ENCODE peak calls at places on chromosomes 2 and 18, in six cellular contexts. One of them, this sample, is unnamed.

GRCh38 chr18:24488824-24489493 is 28.5 kb downstream of the HRH4 start:
- DNase-seq in fibroblast of lung: peak; percentile 55
- DNase-seq in right cardiac atrium: no peak
- DNase-seq in A549: peak; percentile 21
- DNase-seq in CD8-positive, alpha-beta T cell: no peak
- DNase-seq in DND-41: no peak
- DNase-seq in this sample: peak; percentile 53

GRCh38 chr2:201057089-201057499 is 14.4 kb downstream of the HYCC2 start:
- DNase-seq in fibroblast of lung: peak; percentile 26
- DNase-seq in right cardiac atrium: no peak
- DNase-seq in A549: no peak
- DNase-seq in CD8-positive, alpha-beta T cell: no peak
- DNase-seq in DND-41: no peak
- DNase-seq in this sample: no peak

GRCh38 chr2:74089816-74090745 is 57.6 kb downstream of the BOLA3 start:
- DNase-seq in fibroblast of lung: no peak
- DNase-seq in right cardiac atrium: no peak
- DNase-seq in A549: no peak
- DNase-seq in CD8-positive, alpha-beta T cell: no peak
- DNase-seq in DND-41: no peak
- DNase-seq in this sample: no peak

GRCh38 chr2:42977236-42978174 is 185.1 kb upstream of the HAAO start:
- DNase-seq in fibroblast of lung: no peak
- DNase-seq in right cardiac atrium: no peak
- DNase-seq in A549: no peak
- DNase-seq in CD8-positive, alpha-beta T cell: no peak
- DNase-seq in DND-41: no peak
- DNase-seq in this sample: no peak

GRCh38 chr2:43792653-43793052 is 18.8 kb downstream of the DYNC2LI1 start:
- DNase-seq in fibroblast of lung: no peak
- DNase-seq in right cardiac atrium: no peak
- DNase-seq in A549: no peak
- DNase-seq in CD8-positive, alpha-beta T cell: no peak
- DNase-seq in DND-41: no peak
- DNase-seq in this sample: no peak

GRCh38 chr2:229980440-229981184 is 58.3 kb downstream of the FBXO36 start:
- DNase-seq in fibroblast of lung: peak; percentile 39
- DNase-seq in right cardiac atrium: peak; percentile 90
- DNase-seq in A549: no peak
- DNase-seq in CD8-positive, alpha-beta T cell: no peak
- DNase-seq in DND-41: no peak
- DNase-seq in this sample: peak; percentile 1

GRCh38 chr2:180980943-180981898 is 816 bp downstream of the UBE2E3 start:
- DNase-seq in fibroblast of lung: peak; percentile 56
- DNase-seq in right cardiac atrium: peak; percentile 69
- DNase-seq in A549: no peak
- DNase-seq in CD8-positive, alpha-beta T cell: no peak
- DNase-seq in DND-41: peak; percentile 36
- DNase-seq in this sample: peak; percentile 30

GRCh38 chr18:23595610-23596009 is 9.3 kb upstream of the NPC1 start:
- DNase-seq in fibroblast of lung: no peak
- DNase-seq in right cardiac atrium: no peak
- DNase-seq in A549: no peak
- DNase-seq in CD8-positive, alpha-beta T cell: no peak
- DNase-seq in DND-41: no peak
- DNase-seq in this sample: no peak

GRCh38 chr2:222904557-222905258 is 43.9 kb downstream of the ACSL3 start:
- DNase-seq in fibroblast of lung: peak; percentile 97
- DNase-seq in right cardiac atrium: no peak
- DNase-seq in A549: no peak
- DNase-seq in CD8-positive, alpha-beta T cell: no peak
- DNase-seq in DND-41: no peak
- DNase-seq in this sample: no peak

GRCh38 chr18:61398961-61399632 is 65.9 kb downstream of the CDH20 start:
- DNase-seq in fibroblast of lung: peak; percentile 79
- DNase-seq in right cardiac atrium: no peak
- DNase-seq in A549: no peak
- DNase-seq in CD8-positive, alpha-beta T cell: no peak
- DNase-seq in DND-41: no peak
- DNase-seq in this sample: no peak

GRCh38 chr2:168241746-168242145 is 5.6 kb downstream of the STK39 start:
- DNase-seq in fibroblast of lung: no peak
- DNase-seq in right cardiac atrium: no peak
- DNase-seq in A549: no peak
- DNase-seq in CD8-positive, alpha-beta T cell: no peak
- DNase-seq in DND-41: no peak
- DNase-seq in this sample: no peak

GRCh38 chr2:178345951-178346350 is 105.0 kb downstream of the PRKRA start:
- DNase-seq in fibroblast of lung: no peak
- DNase-seq in right cardiac atrium: no peak
- DNase-seq in A549: no peak
- DNase-seq in CD8-positive, alpha-beta T cell: no peak
- DNase-seq in DND-41: no peak
- DNase-seq in this sample: no peak

GRCh38 chr18:45386256-45386655 is 229.0 kb upstream of the SLC14A2 start:
- DNase-seq in fibroblast of lung: peak; percentile 47
- DNase-seq in right cardiac atrium: peak; percentile 53
- DNase-seq in A549: no peak
- DNase-seq in CD8-positive, alpha-beta T cell: no peak
- DNase-seq in DND-41: peak; percentile 22
- DNase-seq in this sample: no peak

GRCh38 chr2:7825591-7826312 is 856.1 kb upstream of the ID2 start:
- DNase-seq in fibroblast of lung: no peak
- DNase-seq in right cardiac atrium: no peak
- DNase-seq in A549: peak; percentile 66
- DNase-seq in CD8-positive, alpha-beta T cell: no peak
- DNase-seq in DND-41: no peak
- DNase-seq in this sample: no peak

GRCh38 chr18:27824841-27825720 is 351.8 kb downstream of the CDH2 start:
- DNase-seq in fibroblast of lung: no peak
- DNase-seq in right cardiac atrium: no peak
- DNase-seq in A549: no peak
- DNase-seq in CD8-positive, alpha-beta T cell: no peak
- DNase-seq in DND-41: no peak
- DNase-seq in this sample: no peak

GRCh38 chr2:229920011-229920781 is 1.6 kb downstream of the TRIP12 start:
- DNase-seq in fibroblast of lung: peak; percentile 5
- DNase-seq in right cardiac atrium: no peak
- DNase-seq in A549: no peak
- DNase-seq in CD8-positive, alpha-beta T cell: peak; percentile 24
- DNase-seq in DND-41: peak; percentile 28
- DNase-seq in this sample: peak; percentile 24

GRCh38 chr2:99545066-99545465 is 55.2 kb upstream of the REV1 start:
- DNase-seq in fibroblast of lung: no peak
- DNase-seq in right cardiac atrium: no peak
- DNase-seq in A549: no peak
- DNase-seq in CD8-positive, alpha-beta T cell: no peak
- DNase-seq in DND-41: no peak
- DNase-seq in this sample: no peak

GRCh38 chr2:70537840-70538239 is 15.8 kb downstream of the TGFA start:
- DNase-seq in fibroblast of lung: no peak
- DNase-seq in right cardiac atrium: no peak
- DNase-seq in A549: no peak
- DNase-seq in CD8-positive, alpha-beta T cell: no peak
- DNase-seq in DND-41: no peak
- DNase-seq in this sample: no peak

GRCh38 chr2:38128653-38129052 is 52.7 kb upstream of the CYP1B1 start:
- DNase-seq in fibroblast of lung: peak; percentile 71
- DNase-seq in right cardiac atrium: peak; percentile 77
- DNase-seq in A549: no peak
- DNase-seq in CD8-positive, alpha-beta T cell: no peak
- DNase-seq in DND-41: no peak
- DNase-seq in this sample: no peak

GRCh38 chr2:217854684-217855083 is 148.1 kb downstream of the TNS1 start:
- DNase-seq in fibroblast of lung: no peak
- DNase-seq in right cardiac atrium: no peak
- DNase-seq in A549: no peak
- DNase-seq in CD8-positive, alpha-beta T cell: no peak
- DNase-seq in DND-41: no peak
- DNase-seq in this sample: no peak

GRCh38 chr2:217853961-217854360 is 148.8 kb downstream of the TNS1 start:
- DNase-seq in fibroblast of lung: no peak
- DNase-seq in right cardiac atrium: no peak
- DNase-seq in A549: no peak
- DNase-seq in CD8-positive, alpha-beta T cell: no peak
- DNase-seq in DND-41: no peak
- DNase-seq in this sample: no peak

GRCh38 chr2:217852812-217853211 is 150.0 kb downstream of the TNS1 start:
- DNase-seq in fibroblast of lung: no peak
- DNase-seq in right cardiac atrium: no peak
- DNase-seq in A549: no peak
- DNase-seq in CD8-positive, alpha-beta T cell: no peak
- DNase-seq in DND-41: no peak
- DNase-seq in this sample: no peak

GRCh38 chr2:217851191-217852020 is 151.4 kb downstream of the TNS1 start:
- DNase-seq in fibroblast of lung: peak; percentile 79
- DNase-seq in right cardiac atrium: peak; percentile 78
- DNase-seq in A549: no peak
- DNase-seq in CD8-positive, alpha-beta T cell: no peak
- DNase-seq in DND-41: no peak
- DNase-seq in this sample: no peak

GRCh38 chr2:217853301-217853881 is 149.4 kb downstream of the TNS1 start:
- DNase-seq in fibroblast of lung: peak; percentile 82
- DNase-seq in right cardiac atrium: peak; percentile 58
- DNase-seq in A549: no peak
- DNase-seq in CD8-positive, alpha-beta T cell: no peak
- DNase-seq in DND-41: no peak
- DNase-seq in this sample: no peak
- H3K4me1 ChIP-seq in fibroblast of lung: peaks cover 51% of the 10 kb centered on the region
- H3K4me1 ChIP-seq in right cardiac atrium: peaks cover 48% of the 10 kb centered on the region
- H3K4me1 ChIP-seq in A549: peaks cover 39% of the 10 kb centered on the region
- H3K4me1 ChIP-seq in CD8-positive, alpha-beta T cell: no peaks in the 10 kb centered on the region
- H3K4me1 ChIP-seq in DND-41: no peaks in the 10 kb centered on the region
- H3K4me1 ChIP-seq in this sample: no peaks in the 10 kb centered on the region

GRCh38 chr2:105870062-105870461 is 125.3 kb downstream of the NCK2 start:
- DNase-seq in fibroblast of lung: no peak
- DNase-seq in right cardiac atrium: no peak
- DNase-seq in A549: no peak
- DNase-seq in CD8-positive, alpha-beta T cell: no peak
- DNase-seq in DND-41: no peak
- DNase-seq in this sample: no peak
- H3K4me1 ChIP-seq in fibroblast of lung: peaks cover 26% of the 10 kb centered on the region
- H3K4me1 ChIP-seq in right cardiac atrium: peaks cover 11% of the 10 kb centered on the region
- H3K4me1 ChIP-seq in A549: peaks cover 8% of the 10 kb centered on the region
- H3K4me1 ChIP-seq in CD8-positive, alpha-beta T cell: peaks cover 90% of the 10 kb centered on the region
- H3K4me1 ChIP-seq in DND-41: no peaks in the 10 kb centered on the region
- H3K4me1 ChIP-seq in this sample: peaks cover 97% of the 10 kb centered on the region

GRCh38 chr2:26724004-26724750 is 31.7 kb downstream of the KCNK3 start:
- DNase-seq in fibroblast of lung: peak; percentile 94
- DNase-seq in right cardiac atrium: peak; percentile 86
- DNase-seq in A549: peak; percentile 89
- DNase-seq in CD8-positive, alpha-beta T cell: no peak
- DNase-seq in DND-41: no peak
- DNase-seq in this sample: no peak
- H3K4me1 ChIP-seq in fibroblast of lung: peaks cover 30% of the 10 kb centered on the region
- H3K4me1 ChIP-seq in right cardiac atrium: peaks cover 33% of the 10 kb centered on the region
- H3K4me1 ChIP-seq in A549: peaks cover 79% of the 10 kb centered on the region
- H3K4me1 ChIP-seq in CD8-positive, alpha-beta T cell: no peaks in the 10 kb centered on the region
- H3K4me1 ChIP-seq in DND-41: no peaks in the 10 kb centered on the region
- H3K4me1 ChIP-seq in this sample: no peaks in the 10 kb centered on the region

GRCh38 chr2:197073701-197074433 is 147.4 kb upstream of the PGAP1 start:
- DNase-seq in fibroblast of lung: peak; percentile 62
- DNase-seq in right cardiac atrium: peak; percentile 96
- DNase-seq in A549: no peak
- DNase-seq in CD8-positive, alpha-beta T cell: no peak
- DNase-seq in DND-41: peak; percentile 29
- DNase-seq in this sample: no peak
- H3K4me1 ChIP-seq in fibroblast of lung: no peaks in the 10 kb centered on the region
- H3K4me1 ChIP-seq in right cardiac atrium: peaks cover 3% of the 10 kb centered on the region
- H3K4me1 ChIP-seq in A549: no peaks in the 10 kb centered on the region
- H3K4me1 ChIP-seq in CD8-positive, alpha-beta T cell: peaks cover 22% of the 10 kb centered on the region
- H3K4me1 ChIP-seq in DND-41: peaks cover 58% of the 10 kb centered on the region
- H3K4me1 ChIP-seq in this sample: peaks cover 49% of the 10 kb centered on the region

DNA sequence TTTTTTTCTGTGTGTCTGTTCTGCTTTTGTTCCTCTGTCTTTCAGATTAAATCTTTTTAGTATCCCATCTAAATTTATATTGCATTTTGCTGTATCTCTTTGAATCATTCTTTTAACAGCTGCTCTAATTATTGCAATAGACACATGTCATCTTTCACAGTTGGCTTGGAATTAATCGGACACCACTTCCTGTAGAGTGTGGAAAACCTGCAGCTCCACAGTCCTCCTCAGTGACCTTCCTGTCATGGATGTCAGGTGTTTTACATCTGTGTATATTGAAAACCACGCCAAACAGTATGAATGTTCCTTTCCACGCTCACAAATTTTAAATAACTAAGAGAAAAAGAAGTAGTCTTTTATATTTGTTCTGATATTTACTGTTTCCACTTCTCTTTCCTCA is 135.3 kb downstream of the PXDN start:
- DNase-seq in fibroblast of lung: no peak
- DNase-seq in right cardiac atrium: no peak
- DNase-seq in A549: no peak
- DNase-seq in CD8-positive, alpha-beta T cell: no peak
- DNase-seq in DND-41: no peak
- DNase-seq in this sample: no peak
- H3K4me1 ChIP-seq in fibroblast of lung: peaks cover 14% of the 10 kb centered on the region
- H3K4me1 ChIP-seq in right cardiac atrium: no peaks in the 10 kb centered on the region
- H3K4me1 ChIP-seq in A549: no peaks in the 10 kb centered on the region
- H3K4me1 ChIP-seq in CD8-positive, alpha-beta T cell: no peaks in the 10 kb centered on the region
- H3K4me1 ChIP-seq in DND-41: peaks cover 11% of the 10 kb centered on the region
- H3K4me1 ChIP-seq in this sample: no peaks in the 10 kb centered on the region

This sample was measured in CD4-positive, alpha-beta memory T cell.